ENCODE peak calls at places on chromosomes 3 and 15, in four cellular contexts. W is neuronal stem cell, T is mesenchymal stem cell, V is IMR-90. J is an unnamed sample.

GRCh38 chr15:66785637-66786036 is 83.6 kb downstream of the SMAD6 start:
- DNase-seq in W (no peak), T (peak; percentile 94), V (peak; percentile 86), J (no peak)

GRCh38 chr3:119990888-119991287 is 103.4 kb downstream of the GSK3B start:
- DNase-seq in V (peak; percentile 62), W (no peak), T (peak; percentile 32), J (no peak)

GRCh38 chr3:52895416-52895815 is 1.9 kb downstream of the STIMATE start:
- DNase-seq in T (no peak), V (no peak), W (no peak), J (no peak)

GRCh38 chr3:193124861-193125260 is 116.2 kb upstream of the PLAAT1 start:
- DNase-seq in T (no peak), W (no peak), V (no peak), J (no peak)

GRCh38 chr3:63228677-63229076 is 49.4 kb upstream of the SYNPR start:
- DNase-seq in W (peak; percentile 14), T (peak; percentile 17), V (peak; percentile 12), J (no peak)

GRCh38 chr3:151169700-151170224 is 33.3 kb downstream of the GPR171 start:
- DNase-seq in V (no peak), T (no peak), W (no peak), J (no peak)

GRCh38 chr3:114623420-114624046 is 329.7 kb downstream of the TIGIT start:
- DNase-seq in W (no peak), V (no peak), T (no peak), J (no peak)

GRCh38 chr15:85621096-85621495 is 173.6 kb downstream of the KLHL25 start:
- DNase-seq in T (no peak), W (no peak), V (no peak), J (no peak)

GRCh38 chr3:123764642-123765041 is 119.5 kb downstream of the MYLK start:
- DNase-seq in T (peak; percentile 64), W (no peak), V (no peak), J (no peak)

GRCh38 chr3:29497282-29497681 is 216.4 kb downstream of the RBMS3 start:
- DNase-seq in T (no peak), V (no peak), W (no peak), J (no peak)

GRCh38 chr3:48403533-48404439 is 26.1 kb downstream of the PLXNB1 start:
- DNase-seq in T (no peak), W (no peak), V (no peak), J (no peak)

GRCh38 chr3:25397150-25397549 is 30.9 kb upstream of the RARB start:
- DNase-seq in W (no peak), T (no peak), V (no peak), J (no peak)

GRCh38 chr15:32730677-32731654 is 13.2 kb downstream of the GREM1 start:
- DNase-seq in V (no peak), W (peak; percentile 12), T (no peak), J (no peak)

GRCh38 chr3:191051037-191051436 is 148.0 kb upstream of the OSTN start:
- DNase-seq in V (peak; percentile 47), W (peak; percentile 23), T (peak; percentile 32), J (no peak)

GRCh38 chr15:81948142-81948709 is 97.6 kb downstream of the MEX3B start:
- DNase-seq in T (no peak), W (no peak), V (no peak), J (no peak)

GRCh38 chr3:187368251-187368733 is at the start of gene RTP4:
- DNase-seq in W (no peak), T (peak; percentile 65), V (peak; percentile 10), J (no peak)

GRCh38 chr3:120177907-120178306 is 83.7 kb upstream of the GSK3B start:
- DNase-seq in W (no peak), V (no peak), T (peak; percentile 48), J (no peak)

GRCh38 chr15:89776274-89777072 is at the start of gene MESP2:
- DNase-seq in T (peak; percentile 85), V (peak; percentile 65), W (peak; percentile 77), J (peak; percentile 90)

GRCh38 chr3:126704494-126705214 is 614 bp downstream of the CHCHD6 start:
- DNase-seq in V (no peak), T (peak; percentile 12), W (no peak), J (no peak)

GRCh38 chr3:126346466-126346865 is 10.7 kb downstream of the KLF15 start:
- DNase-seq in W (no peak), V (no peak), T (no peak), J (peak; percentile 33)

GRCh38 chr3:194711286-194711685 is 25.6 kb downstream of the FAM43A start:
- DNase-seq in T (no peak), V (no peak), W (no peak), J (no peak)

GRCh38 chr3:151395806-151396205 is 11.3 kb upstream of the P2RY12 start:
- DNase-seq in V (peak; percentile 82), T (peak; percentile 82), W (no peak), J (no peak)

GRCh38 chr15:66714543-66714981 is 12.5 kb downstream of the SMAD6 start:
- DNase-seq in T (peak; percentile 54), V (peak; percentile 69), W (no peak), J (no peak)

GRCh38 chr3:115246621-115247020 is 99.5 kb upstream of the ZBTB20 start:
- DNase-seq in V (peak; percentile 31), T (no peak), W (no peak), J (no peak)

GRCh38 chr3:111112913-111113312 is 41.3 kb downstream of the NECTIN3 start:
- DNase-seq in W (no peak), T (peak; percentile 79), V (peak; percentile 79), J (no peak)

GRCh38 chr3:190425833-190426232 is 23.9 kb downstream of the TMEM207 start:
- DNase-seq in V (no peak), W (no peak), T (no peak), J (no peak)

DNA sequence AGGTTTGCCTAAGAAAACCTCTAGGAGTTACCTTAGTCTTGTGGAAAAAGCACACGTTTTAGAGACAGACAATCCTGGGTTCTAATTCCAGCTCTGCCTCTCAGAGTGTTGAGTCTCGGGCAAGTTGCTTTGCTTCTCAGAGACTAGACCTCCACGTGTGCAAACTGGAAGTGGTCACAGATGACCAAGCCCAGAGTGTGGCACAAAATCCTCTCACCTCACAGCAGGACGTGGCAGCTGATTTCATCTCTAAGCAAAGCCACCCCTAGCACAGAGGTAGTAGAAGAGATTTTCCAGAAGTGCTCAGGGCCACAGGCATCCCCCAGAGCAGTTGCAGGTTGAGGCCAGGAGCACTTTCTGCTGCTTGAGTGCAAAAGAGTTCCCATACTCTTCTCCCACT is 79.2 kb downstream of the CD47 start:
- DNase-seq in T (no peak), W (no peak), V (no peak), J (no peak)
- H2AK5ac ChIP-seq in T (no peak overlapping the region), W (no peak overlapping the region), V (no peak overlapping the region), J (no peak overlapping the region)

GRCh38 chr15:60003243-60004018 is 680 bp upstream of the FOXB1 start:
- DNase-seq in W (no peak), V (no peak), T (no peak), J (no peak)

GRCh38 chr15:60005352-60006202 is 1.5 kb downstream of the FOXB1 start:
- DNase-seq in W (no peak), V (no peak), T (no peak), J (no peak)

GRCh38 chr15:60002528-60003218 is 1.4 kb upstream of the FOXB1 start:
- DNase-seq in V (peak; percentile 2), W (no peak), T (no peak), J (no peak)

GRCh38 chr15:60004846-60005351 is 788 bp downstream of the FOXB1 start:
- DNase-seq in T (peak; percentile 14), W (peak; percentile 51), V (peak; percentile 6), J (no peak)

GRCh38 chr15:60004019-60004845 is at the start of gene FOXB1:
- DNase-seq in T (no peak), W (peak; percentile 80), V (no peak), J (no peak)
- H3K4me3 ChIP-seq in T (peak within 1 kb of the TSS; percentile 39), W (peak within 1 kb of the TSS; percentile 83), V (peak within 1 kb of the TSS; percentile 2), J (peak within 1 kb of the TSS; percentile 63)

DNA sequence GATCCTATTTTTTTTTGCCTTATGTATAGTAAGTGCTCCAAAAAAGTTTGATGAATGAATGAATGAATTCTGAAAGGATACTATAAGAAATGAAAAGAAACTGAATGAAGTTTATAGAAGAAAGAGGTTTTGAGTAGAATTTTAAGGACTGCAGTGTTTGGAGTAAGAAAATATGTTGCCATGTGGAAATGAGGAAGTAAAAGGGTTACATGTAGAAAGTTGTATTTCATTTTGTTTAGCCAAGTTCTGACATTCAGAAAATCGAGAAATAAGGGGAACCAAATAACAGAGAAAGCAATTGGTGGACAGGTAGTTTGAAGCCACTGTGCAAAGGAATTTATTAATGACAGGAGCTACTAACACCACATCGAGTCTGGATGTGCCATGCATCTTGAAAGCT is 200.7 kb downstream of the SATB1 start:
- DNase-seq in V (no peak), W (no peak), T (no peak), J (no peak)
- H2BK15ac ChIP-seq in V (no peak overlapping the region), W (no peak overlapping the region), T (no peak overlapping the region), J (no peak overlapping the region)

GRCh38 chr3:70876154-70876553 is 563.7 kb upstream of the MDFIC2 start:
- DNase-seq in T (no peak), W (no peak), V (no peak), J (no peak)

GRCh38 chr3:70868561-70868960 is 556.1 kb upstream of the MDFIC2 start:
- DNase-seq in V (no peak), T (no peak), W (no peak), J (no peak)

GRCh38 chr3:70870576-70870975 is 558.1 kb upstream of the MDFIC2 start:
- DNase-seq in V (no peak), W (no peak), T (no peak), J (no peak)

GRCh38 chr3:70873686-70874085 is 561.2 kb upstream of the MDFIC2 start:
- DNase-seq in V (no peak), W (no peak), T (no peak), J (no peak)

DNA sequence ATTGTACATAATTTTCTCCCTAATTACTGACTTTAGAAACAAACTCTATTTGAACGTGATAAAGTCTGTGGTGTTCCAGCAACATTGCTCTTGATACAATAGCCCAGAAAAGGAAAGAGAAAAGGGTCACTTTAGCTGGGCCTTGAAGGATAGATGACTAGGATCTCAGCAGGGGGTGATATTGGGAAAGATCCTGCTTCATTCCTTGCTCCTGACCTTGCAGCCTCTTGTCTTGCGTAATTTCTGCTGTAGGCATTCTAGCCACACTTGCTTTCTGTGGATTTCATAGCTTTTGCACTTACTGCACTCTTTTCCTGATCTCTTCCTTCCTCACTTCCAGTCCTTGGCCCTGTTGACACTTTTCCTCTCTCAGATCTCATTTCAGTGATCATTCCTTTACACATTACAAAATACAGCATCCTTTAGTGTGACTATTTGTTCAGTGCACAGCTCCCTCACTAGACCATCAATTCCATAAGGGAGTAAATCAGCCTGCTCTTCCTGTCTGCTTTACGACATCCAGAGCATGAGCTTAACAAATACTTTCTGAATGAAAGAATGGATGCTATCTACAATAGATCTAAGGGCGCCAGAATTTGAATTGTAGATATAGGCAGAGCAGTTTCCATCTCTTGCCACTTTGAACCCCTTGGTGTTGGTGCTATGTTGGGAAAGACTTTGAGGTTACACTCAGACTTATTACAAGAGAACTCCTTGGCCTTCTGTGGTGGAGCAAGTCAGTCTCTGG is 559.6 kb upstream of the MDFIC2 start:
- DNase-seq in V (peak; percentile 93), W (no peak), T (peak; percentile 96), J (no peak)
- H2AK5ac ChIP-seq in V (peak overlapping the region; percentile 0), W (no peak overlapping the region), T (no peak overlapping the region), J (no peak overlapping the region)

J was measured in H1.